ENCODE peak calls at places on chromosomes 13 and 19, in six cellular contexts. One of them, this sample, is unnamed.

GRCh38 chr19:6220385-6221191 is 59.2 kb downstream of the MLLT1 start:
- DNase-seq in thoracic aorta: no peak
- DNase-seq in mesothelial cell of epicardium: no peak
- DNase-seq in H9: no peak
- DNase-seq in tibial artery: peak; percentile 77
- DNase-seq in left ventricle myocardium inferior: peak; percentile 53
- DNase-seq in this sample: no peak

GRCh38 chr19:41861098-41861768 is 1.2 kb downstream of the RPS19 start:
- DNase-seq in thoracic aorta: no peak
- DNase-seq in mesothelial cell of epicardium: no peak
- DNase-seq in H9: no peak
- DNase-seq in tibial artery: no peak
- DNase-seq in left ventricle myocardium inferior: no peak
- DNase-seq in this sample: no peak

GRCh38 chr19:38898788-38899446 is 501 bp downstream of the SIRT2 start:
- DNase-seq in thoracic aorta: no peak
- DNase-seq in mesothelial cell of epicardium: no peak
- DNase-seq in H9: no peak
- DNase-seq in tibial artery: no peak
- DNase-seq in left ventricle myocardium inferior: no peak
- DNase-seq in this sample: no peak

GRCh38 chr13:42969558-42970172 is 22.4 kb downstream of the EPSTI1 start:
- DNase-seq in thoracic aorta: peak; percentile 38
- DNase-seq in mesothelial cell of epicardium: peak; percentile 89
- DNase-seq in H9: peak; percentile 82
- DNase-seq in tibial artery: peak; percentile 75
- DNase-seq in left ventricle myocardium inferior: peak; percentile 82
- DNase-seq in this sample: peak; percentile 60

GRCh38 chr13:40096357-40096911 is 441.0 kb downstream of the COG6 start:
- DNase-seq in thoracic aorta: no peak
- DNase-seq in mesothelial cell of epicardium: no peak
- DNase-seq in H9: no peak
- DNase-seq in tibial artery: no peak
- DNase-seq in left ventricle myocardium inferior: no peak
- DNase-seq in this sample: no peak

GRCh38 chr19:54047626-54048025 is 16.1 kb downstream of the VSTM1 start:
- DNase-seq in thoracic aorta: no peak
- DNase-seq in mesothelial cell of epicardium: no peak
- DNase-seq in H9: no peak
- DNase-seq in tibial artery: no peak
- DNase-seq in left ventricle myocardium inferior: no peak
- DNase-seq in this sample: no peak

GRCh38 chr19:38734426-38735256 is 9.6 kb downstream of the CAPN12 start:
- DNase-seq in thoracic aorta: no peak
- DNase-seq in mesothelial cell of epicardium: no peak
- DNase-seq in H9: peak; percentile 39
- DNase-seq in tibial artery: no peak
- DNase-seq in left ventricle myocardium inferior: no peak
- DNase-seq in this sample: no peak

GRCh38 chr19:50203281-50204080 is at the start of gene MYH14:
- DNase-seq in thoracic aorta: peak; percentile 51
- DNase-seq in mesothelial cell of epicardium: peak; percentile 93
- DNase-seq in H9: peak; percentile 96
- DNase-seq in tibial artery: peak; percentile 27
- DNase-seq in left ventricle myocardium inferior: peak; percentile 87
- DNase-seq in this sample: peak; percentile 42

GRCh38 chr13:25097426-25097825 is 1.5 kb downstream of the PABPC3 start:
- DNase-seq in thoracic aorta: no peak
- DNase-seq in mesothelial cell of epicardium: no peak
- DNase-seq in H9: no peak
- DNase-seq in tibial artery: no peak
- DNase-seq in left ventricle myocardium inferior: no peak
- DNase-seq in this sample: no peak

GRCh38 chr13:98239156-98240076 is 62.3 kb upstream of the RNF113B start:
- DNase-seq in thoracic aorta: no peak
- DNase-seq in mesothelial cell of epicardium: no peak
- DNase-seq in H9: peak; percentile 65
- DNase-seq in tibial artery: no peak
- DNase-seq in left ventricle myocardium inferior: no peak
- DNase-seq in this sample: no peak

GRCh38 chr13:111031531-111031961 is 83.6 kb upstream of the ARHGEF7 start:
- DNase-seq in thoracic aorta: no peak
- DNase-seq in mesothelial cell of epicardium: no peak
- DNase-seq in H9: no peak
- DNase-seq in tibial artery: no peak
- DNase-seq in left ventricle myocardium inferior: no peak
- DNase-seq in this sample: no peak

DNA sequence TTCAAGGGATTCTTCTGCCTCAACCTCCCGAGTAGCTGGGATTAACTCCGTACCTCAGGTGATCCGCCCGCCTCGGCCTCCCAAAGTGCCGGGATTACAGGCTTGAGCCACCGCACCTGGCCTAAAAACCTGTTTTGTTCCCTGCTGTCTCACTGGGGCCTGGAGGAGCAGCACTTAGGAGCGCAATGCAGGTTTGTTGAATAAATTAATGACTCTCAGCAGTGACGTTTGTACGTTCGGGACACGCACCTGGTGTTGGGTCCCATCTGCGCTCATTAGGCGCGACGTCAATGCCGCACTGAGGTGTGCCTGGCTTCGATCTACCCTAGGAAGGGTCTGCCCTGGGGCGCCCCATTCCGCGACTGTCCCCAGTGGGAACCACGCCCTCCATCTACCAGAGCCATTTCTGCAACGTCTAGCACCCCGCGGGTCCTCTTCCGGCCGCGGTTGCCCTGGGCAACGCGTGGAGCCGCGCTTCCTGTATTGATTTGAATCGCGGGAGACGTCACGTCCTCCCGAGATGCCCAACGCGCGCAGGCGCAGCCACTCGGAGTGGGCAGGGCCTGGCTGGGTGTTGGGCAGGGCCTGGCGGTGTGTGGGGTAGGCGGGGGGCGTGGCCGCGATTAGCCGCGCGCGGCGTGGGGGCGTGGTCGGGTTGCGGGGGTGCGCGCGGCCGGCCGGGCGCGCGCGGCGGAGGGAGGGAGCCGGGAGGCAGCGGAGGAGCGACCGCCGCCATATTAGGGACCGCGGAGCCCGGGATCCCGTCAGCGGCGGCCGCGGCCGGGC is at the start of gene FZR1:
- DNase-seq in thoracic aorta: peak; percentile 97
- DNase-seq in mesothelial cell of epicardium: peak; percentile 99
- DNase-seq in H9: peak; percentile 98
- DNase-seq in tibial artery: peak; percentile 99
- DNase-seq in left ventricle myocardium inferior: peak; percentile 99
- DNase-seq in this sample: peak; percentile 93
- TF ChIP-seq CTCF in thoracic aorta: no peak
- TF ChIP-seq CTCF in mesothelial cell of epicardium: no peak
- TF ChIP-seq CTCF in H9: no peak
- TF ChIP-seq CTCF in tibial artery: no peak
- TF ChIP-seq CTCF in left ventricle myocardium inferior: no peak
- TF ChIP-seq CTCF in this sample: no peak

GRCh38 chr13:95708390-95708774 is 31.4 kb downstream of the DNAJC3 start:
- DNase-seq in thoracic aorta: no peak
- DNase-seq in mesothelial cell of epicardium: no peak
- DNase-seq in H9: no peak
- DNase-seq in tibial artery: no peak
- DNase-seq in left ventricle myocardium inferior: no peak
- DNase-seq in this sample: no peak
- TF ChIP-seq CTCF in thoracic aorta: no peak
- TF ChIP-seq CTCF in mesothelial cell of epicardium: no peak
- TF ChIP-seq CTCF in H9: no peak
- TF ChIP-seq CTCF in tibial artery: no peak
- TF ChIP-seq CTCF in left ventricle myocardium inferior: no peak
- TF ChIP-seq CTCF in this sample: no peak

GRCh38 chr13:107138468-107138867 is 570.5 kb upstream of the ARGLU1 start:
- DNase-seq in thoracic aorta: no peak
- DNase-seq in mesothelial cell of epicardium: no peak
- DNase-seq in H9: no peak
- DNase-seq in tibial artery: no peak
- DNase-seq in left ventricle myocardium inferior: no peak
- DNase-seq in this sample: no peak
- TF ChIP-seq CTCF in thoracic aorta: no peak
- TF ChIP-seq CTCF in mesothelial cell of epicardium: no peak
- TF ChIP-seq CTCF in H9: peak; percentile 27
- TF ChIP-seq CTCF in tibial artery: no peak
- TF ChIP-seq CTCF in left ventricle myocardium inferior: no peak
- TF ChIP-seq CTCF in this sample: no peak

GRCh38 chr19:51664131-51664530 is 17.5 kb upstream of the SIGLEC14 start:
- DNase-seq in thoracic aorta: no peak
- DNase-seq in mesothelial cell of epicardium: no peak
- DNase-seq in H9: no peak
- DNase-seq in tibial artery: no peak
- DNase-seq in left ventricle myocardium inferior: no peak
- DNase-seq in this sample: no peak

GRCh38 chr19:51668167-51668566 is 21.5 kb upstream of the SIGLEC14 start:
- DNase-seq in thoracic aorta: no peak
- DNase-seq in mesothelial cell of epicardium: no peak
- DNase-seq in H9: no peak
- DNase-seq in tibial artery: no peak
- DNase-seq in left ventricle myocardium inferior: no peak
- DNase-seq in this sample: no peak

GRCh38 chr19:51663650-51664049 is 17.0 kb upstream of the SIGLEC14 start:
- DNase-seq in thoracic aorta: no peak
- DNase-seq in mesothelial cell of epicardium: no peak
- DNase-seq in H9: no peak
- DNase-seq in tibial artery: no peak
- DNase-seq in left ventricle myocardium inferior: no peak
- DNase-seq in this sample: no peak

GRCh38 chr19:51660975-51661600 is 14.5 kb upstream of the SIGLEC14 start:
- DNase-seq in thoracic aorta: no peak
- DNase-seq in mesothelial cell of epicardium: peak; percentile 84
- DNase-seq in H9: peak; percentile 74
- DNase-seq in tibial artery: peak; percentile 68
- DNase-seq in left ventricle myocardium inferior: peak; percentile 25
- DNase-seq in this sample: peak; percentile 76

GRCh38 chr19:51664997-51665396 is 18.4 kb upstream of the SIGLEC14 start:
- DNase-seq in thoracic aorta: no peak
- DNase-seq in mesothelial cell of epicardium: no peak
- DNase-seq in H9: no peak
- DNase-seq in tibial artery: no peak
- DNase-seq in left ventricle myocardium inferior: no peak
- DNase-seq in this sample: no peak
- TF ChIP-seq CTCF in thoracic aorta: no peak
- TF ChIP-seq CTCF in mesothelial cell of epicardium: no peak
- TF ChIP-seq CTCF in H9: peak; percentile 45
- TF ChIP-seq CTCF in tibial artery: no peak
- TF ChIP-seq CTCF in left ventricle myocardium inferior: no peak
- TF ChIP-seq CTCF in this sample: no peak

GRCh38 chr19:40809358-40810086 is 10.5 kb downstream of the EGLN2 start:
- DNase-seq in thoracic aorta: no peak
- DNase-seq in mesothelial cell of epicardium: no peak
- DNase-seq in H9: no peak
- DNase-seq in tibial artery: no peak
- DNase-seq in left ventricle myocardium inferior: no peak
- DNase-seq in this sample: no peak

GRCh38 chr19:40810160-40810559 is 11.2 kb downstream of the EGLN2 start:
- DNase-seq in thoracic aorta: no peak
- DNase-seq in mesothelial cell of epicardium: no peak
- DNase-seq in H9: no peak
- DNase-seq in tibial artery: no peak
- DNase-seq in left ventricle myocardium inferior: no peak
- DNase-seq in this sample: no peak

GRCh38 chr19:40813182-40813581 is 14.2 kb downstream of the EGLN2 start:
- DNase-seq in thoracic aorta: no peak
- DNase-seq in mesothelial cell of epicardium: no peak
- DNase-seq in H9: no peak
- DNase-seq in tibial artery: no peak
- DNase-seq in left ventricle myocardium inferior: no peak
- DNase-seq in this sample: no peak

GRCh38 chr19:40808497-40808896 is 9.5 kb downstream of the EGLN2 start:
- DNase-seq in thoracic aorta: no peak
- DNase-seq in mesothelial cell of epicardium: no peak
- DNase-seq in H9: no peak
- DNase-seq in tibial artery: no peak
- DNase-seq in left ventricle myocardium inferior: no peak
- DNase-seq in this sample: no peak

DNA sequence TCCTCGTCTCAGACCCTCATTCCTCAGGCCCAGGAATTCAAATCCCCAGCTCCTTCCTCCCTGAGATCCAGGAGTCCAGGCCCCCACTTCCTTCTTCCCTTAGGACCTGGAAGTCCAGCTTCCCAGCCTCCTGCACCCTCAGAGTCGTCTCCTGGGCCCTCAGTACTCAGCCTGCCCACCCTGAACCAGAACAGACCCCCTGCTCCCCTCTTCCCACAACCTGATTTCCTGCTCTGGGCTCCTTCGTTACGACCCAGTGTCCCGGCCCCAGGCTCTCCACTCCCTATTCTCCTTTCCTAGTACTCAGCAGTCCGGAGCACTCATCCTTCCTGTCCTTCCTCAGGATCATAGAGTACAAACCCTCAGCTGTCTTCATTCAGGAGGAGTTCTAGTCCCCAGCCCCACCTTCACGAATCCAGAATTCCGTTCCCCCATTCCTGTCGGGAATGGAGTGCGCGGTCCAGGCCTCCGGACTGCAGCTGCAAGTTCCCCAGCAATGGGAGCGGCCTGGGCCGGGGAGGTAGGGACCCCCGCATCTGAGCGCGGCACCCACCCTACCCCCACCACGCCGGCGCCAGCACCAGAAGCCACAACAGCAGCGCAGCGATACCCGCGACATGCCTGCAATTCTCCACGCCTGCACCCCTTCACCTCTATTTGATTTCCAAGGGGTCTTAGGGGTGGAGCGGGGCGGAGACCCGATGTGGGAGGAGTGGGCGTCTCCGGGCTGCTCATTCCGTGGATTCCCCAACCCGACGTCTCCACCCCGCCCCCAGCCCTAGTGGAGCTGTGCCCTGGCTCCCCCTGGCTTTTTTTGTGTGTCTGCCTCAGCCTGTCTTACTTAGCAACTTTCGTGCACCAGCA is 12.7 kb downstream of the EGLN2 start:
- DNase-seq in thoracic aorta: no peak
- DNase-seq in mesothelial cell of epicardium: peak; percentile 67
- DNase-seq in H9: peak; percentile 51
- DNase-seq in tibial artery: no peak
- DNase-seq in left ventricle myocardium inferior: no peak
- DNase-seq in this sample: no peak
- TF ChIP-seq CTCF in thoracic aorta: no peak
- TF ChIP-seq CTCF in mesothelial cell of epicardium: no peak
- TF ChIP-seq CTCF in H9: no peak
- TF ChIP-seq CTCF in tibial artery: no peak
- TF ChIP-seq CTCF in left ventricle myocardium inferior: no peak
- TF ChIP-seq CTCF in this sample: no peak

GRCh38 chr13:32964987-32965386 is 51.2 kb upstream of the KL start:
- DNase-seq in thoracic aorta: no peak
- DNase-seq in mesothelial cell of epicardium: no peak
- DNase-seq in H9: no peak
- DNase-seq in tibial artery: no peak
- DNase-seq in left ventricle myocardium inferior: no peak
- DNase-seq in this sample: no peak

DNA sequence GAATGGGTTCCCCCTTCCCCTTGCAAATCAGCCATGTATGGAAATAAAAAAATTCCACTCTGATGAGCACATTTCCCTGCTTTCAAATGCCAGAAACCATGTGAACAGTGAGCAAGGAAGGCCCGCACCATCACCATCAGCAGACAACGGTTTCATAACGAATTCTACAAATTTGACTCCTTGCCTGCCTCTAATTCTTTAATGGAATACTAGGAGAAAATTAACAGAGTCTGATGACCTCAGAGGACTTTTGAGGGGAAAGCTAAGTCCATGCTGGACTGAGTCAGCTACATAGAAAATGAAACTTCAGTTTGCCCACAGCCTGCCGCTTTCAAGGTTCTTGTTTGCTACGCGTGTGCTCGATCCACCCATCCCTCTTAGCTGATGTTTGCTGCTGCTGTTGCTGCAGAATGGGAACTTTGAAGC is 46.7 kb upstream of the KL start:
- DNase-seq in thoracic aorta: no peak
- DNase-seq in mesothelial cell of epicardium: no peak
- DNase-seq in H9: no peak
- DNase-seq in tibial artery: no peak
- DNase-seq in left ventricle myocardium inferior: no peak
- DNase-seq in this sample: no peak
- TF ChIP-seq CTCF in thoracic aorta: no peak
- TF ChIP-seq CTCF in mesothelial cell of epicardium: no peak
- TF ChIP-seq CTCF in H9: no peak
- TF ChIP-seq CTCF in tibial artery: no peak
- TF ChIP-seq CTCF in left ventricle myocardium inferior: no peak
- TF ChIP-seq CTCF in this sample: no peak